ENCODE peak calls at places on chromosome 2, in nine cellular contexts. R is K562, I is spleen, V is HepG2, N is stomach, E is HCT116, B is endothelial cell of umbilical vein, M is upper lobe of left lung, X is esophagus muscularis mucosa. F is an unnamed sample.

GRCh38 chr2:205696541-205697441 is 14.5 kb downstream of the NRP2 start:
- DNase-seq in M (no peak), E (no peak), I (no peak), V (peak; percentile 64), B (no peak), R (no peak), X (no peak), N (no peak), F (peak; percentile 82)

GRCh38 chr2:86020984-86021383 is 84.7 kb downstream of the POLR1A start:
- DNase-seq in V (no peak), X (no peak), B (peak; percentile 87), E (no peak), N (no peak), M (no peak), R (no peak), I (peak; percentile 56), F (peak; percentile 78)

GRCh38 chr2:138632066-138632465 is 130.5 kb downstream of the SPOPL start:
- DNase-seq in N (no peak), X (no peak), B (no peak), R (no peak), M (no peak), V (no peak), E (no peak), I (no peak), F (no peak)

GRCh38 chr2:113156278-113157107 is 17.3 kb upstream of the PSD4 start:
- DNase-seq in M (no peak), N (no peak), X (no peak), B (no peak), I (no peak), R (no peak), V (peak; percentile 85), E (peak; percentile 74), F (no peak)

GRCh38 chr2:85648619-85649018 is 19.4 kb downstream of the SFTPB start:
- DNase-seq in N (no peak), I (no peak), B (peak; percentile 66), X (no peak), V (no peak), E (no peak), R (peak; percentile 41), M (no peak), F (no peak)

GRCh38 chr2:25483584-25484266 is 142.0 kb upstream of the DNMT3A start:
- DNase-seq in N (no peak), B (no peak), R (no peak), M (no peak), X (no peak), V (no peak), E (no peak), I (no peak), F (no peak)

GRCh38 chr2:217398860-217399259 is 539.0 kb upstream of the TNP1 start:
- DNase-seq in N (no peak), B (no peak), I (peak; percentile 78), R (no peak), X (peak; percentile 90), V (no peak), M (peak; percentile 41), E (no peak), F (no peak)

GRCh38 chr2:240566203-240567136 is 1.8 kb upstream of the RNPEPL1 start:
- DNase-seq in B (peak; percentile 79), V (peak; percentile 92), I (peak; percentile 99), E (peak; percentile 81), M (peak; percentile 99), X (peak; percentile 97), R (peak; percentile 84), N (peak; percentile 97), F (peak; percentile 98)

GRCh38 chr2:47617523-47618271 is 165.2 kb upstream of the MSH6 start:
- DNase-seq in V (no peak), R (no peak), B (no peak), I (peak; percentile 52), X (no peak), M (peak; percentile 47), N (no peak), E (no peak), F (no peak)

GRCh38 chr2:47618272-47618552 is 164.7 kb upstream of the MSH6 start:
- DNase-seq in B (no peak), E (no peak), V (no peak), N (no peak), R (no peak), X (no peak), I (no peak), M (no peak), F (no peak)

GRCh38 chr2:47616506-47616905 is 166.4 kb upstream of the MSH6 start:
- DNase-seq in I (no peak), N (no peak), B (no peak), X (no peak), V (no peak), E (no peak), R (no peak), M (no peak), F (no peak)

GRCh38 chr2:47620717-47621437 is 162.1 kb upstream of the MSH6 start:
- DNase-seq in V (no peak), N (no peak), X (no peak), I (peak; percentile 36), R (no peak), B (no peak), E (no peak), M (no peak), F (no peak)

GRCh38 chr2:47617028-47617427 is 165.9 kb upstream of the MSH6 start:
- DNase-seq in M (no peak), I (no peak), B (no peak), R (no peak), X (no peak), N (no peak), E (no peak), V (peak; percentile 34), F (no peak)
- H3K36me3 ChIP-seq in M (no peaks in the 10 kb centered on the region), I (no peaks in the 10 kb centered on the region), B (no peaks in the 10 kb centered on the region), R (no peaks in the 10 kb centered on the region), X (no peaks in the 10 kb centered on the region), N (no peaks in the 10 kb centered on the region), E (no peaks in the 10 kb centered on the region), V (no peaks in the 10 kb centered on the region), F (no peaks in the 10 kb centered on the region)

GRCh38 chr2:48328159-48328816 is 201.7 kb upstream of the STON1 start:
- DNase-seq in R (no peak), B (no peak), M (no peak), X (no peak), E (no peak), V (no peak), I (no peak), N (no peak), F (no peak)

GRCh38 chr2:48328972-48329723 is 200.8 kb upstream of the STON1 start:
- DNase-seq in V (peak; percentile 45), X (no peak), E (no peak), M (no peak), N (no peak), R (no peak), I (no peak), B (peak; percentile 31), F (no peak)

GRCh38 chr2:48337871-48338270 is 192.1 kb upstream of the STON1 start:
- DNase-seq in N (no peak), B (no peak), X (no peak), E (no peak), I (no peak), V (no peak), R (no peak), M (no peak), F (no peak)

GRCh38 chr2:48334180-48334579 is 195.8 kb upstream of the STON1 start:
- DNase-seq in I (no peak), E (no peak), M (no peak), B (no peak), X (no peak), N (no peak), V (no peak), R (no peak), F (no peak)

GRCh38 chr2:48332286-48332685 is 197.7 kb upstream of the STON1 start:
- DNase-seq in M (no peak), N (no peak), V (no peak), I (no peak), E (no peak), R (peak; percentile 21), B (peak; percentile 45), X (no peak), F (no peak)
- TF ChIP-seq POLR2A in M (no peak), N (no peak), V (no peak), I (no peak), E (no peak), R (no peak), B (no peak), X (no peak), F (no peak)

DNA sequence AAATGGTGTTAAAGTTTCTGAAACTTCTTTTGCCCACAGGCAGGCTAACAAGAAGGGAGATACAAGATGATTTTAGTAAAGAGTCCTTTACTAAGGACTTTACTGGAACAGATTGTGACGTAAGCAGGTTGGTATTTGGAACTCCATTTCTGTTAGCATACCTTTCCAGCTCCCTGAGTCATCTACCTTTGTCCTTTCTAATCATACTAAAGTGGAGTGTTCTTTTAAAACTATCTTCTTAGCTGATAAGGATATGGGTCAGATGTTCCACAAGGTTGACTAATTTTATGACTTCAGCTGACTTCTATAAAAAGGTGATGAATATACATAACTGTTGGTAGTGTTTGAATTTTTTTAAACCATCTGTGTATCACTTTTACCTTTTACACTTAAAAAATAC is 21.1 kb downstream of the UGP2 start:
- DNase-seq in B (no peak), M (no peak), R (no peak), N (no peak), I (no peak), V (peak; percentile 67), X (no peak), E (peak; percentile 70), F (no peak)
- TF ChIP-seq POLR2AphosphoS5 in B (no peak), M (no peak), R (no peak), N (peak; percentile 30), I (no peak), V (no peak), X (no peak), E (no peak), F (no peak)

GRCh38 chr2:31090188-31090587 is 48.1 kb downstream of the GALNT14 start:
- DNase-seq in M (no peak), V (no peak), B (no peak), E (no peak), R (no peak), I (no peak), X (no peak), N (no peak), F (no peak)

GRCh38 chr2:31089645-31090044 is 48.6 kb downstream of the GALNT14 start:
- DNase-seq in E (no peak), I (no peak), N (no peak), M (no peak), V (no peak), X (no peak), R (no peak), B (no peak), F (no peak)

GRCh38 chr2:31087491-31087890 is 50.7 kb downstream of the GALNT14 start:
- DNase-seq in E (no peak), M (no peak), I (no peak), V (no peak), B (no peak), R (no peak), N (no peak), X (no peak), F (no peak)

GRCh38 chr2:31086585-31086984 is 51.7 kb downstream of the GALNT14 start:
- DNase-seq in V (no peak), R (no peak), M (no peak), X (no peak), N (no peak), E (no peak), I (no peak), B (no peak), F (no peak)

DNA sequence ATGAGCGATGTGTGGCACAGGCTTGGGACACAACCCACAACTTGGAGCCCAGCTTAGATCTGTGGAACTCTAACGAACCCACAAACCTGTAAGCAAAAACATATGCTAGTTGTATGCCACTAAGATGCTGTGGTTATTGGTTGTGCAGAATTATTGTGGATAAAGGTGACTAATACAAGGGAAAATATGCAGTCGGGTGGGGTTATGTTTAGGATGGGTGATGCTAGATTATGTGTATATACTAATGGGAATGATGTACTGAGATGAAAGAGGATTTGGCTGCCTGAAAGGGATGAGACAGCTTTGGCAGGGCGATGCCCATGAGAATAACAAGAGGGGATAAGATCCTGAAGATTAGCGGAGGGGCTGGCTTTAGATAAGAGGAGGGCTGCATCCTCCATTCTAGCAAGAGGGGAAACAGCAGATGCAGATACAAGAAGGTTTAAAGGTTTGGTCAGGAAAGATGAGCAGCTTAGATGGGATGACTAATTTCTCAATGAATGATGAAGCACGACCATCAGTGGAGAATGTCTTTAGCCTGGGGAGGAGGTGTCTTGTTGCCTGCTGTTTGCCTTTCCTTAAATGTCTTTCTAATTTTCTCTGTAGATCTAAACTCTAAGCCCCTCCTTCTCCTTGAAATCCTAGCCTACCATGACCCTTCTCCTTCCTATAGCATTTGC is 49.6 kb downstream of the GALNT14 start:
- DNase-seq in X (no peak), V (no peak), E (no peak), N (no peak), B (no peak), I (no peak), R (no peak), M (no peak), F (no peak)
- H3K36me3 ChIP-seq in X (no peaks in the 10 kb centered on the region), V (no peaks in the 10 kb centered on the region), E (no peaks in the 10 kb centered on the region), N (no peaks in the 10 kb centered on the region), B (no peaks in the 10 kb centered on the region), I (no peaks in the 10 kb centered on the region), R (no peaks in the 10 kb centered on the region), M (no peaks in the 10 kb centered on the region), F (no peaks in the 10 kb centered on the region)

F was measured in sigmoid colon.